ENCODE peak calls at places on chromosome 14, in four cellular contexts. One of them, this sample, is unnamed. For H3K4me1, the result is how much of the 10 kb centered on the place peaks cover.

GRCh38 chr14:98070521-98070920 is 1201.5 kb downstream of the BCL11B start:
- DNase-seq in tibial artery: no peak
- DNase-seq in GM23338: no peak
- DNase-seq in heart right ventricle: no peak
- DNase-seq in this sample: no peak

GRCh38 chr14:72863216-72864006 is 30.5 kb downstream of the DPF3 start:
- DNase-seq in tibial artery: no peak
- DNase-seq in heart right ventricle: no peak
- DNase-seq in GM23338: no peak
- DNase-seq in this sample: no peak

GRCh38 chr14:64296561-64296960 is 2.4 kb upstream of the ESR2 start:
- DNase-seq in tibial artery: no peak
- DNase-seq in GM23338: no peak
- DNase-seq in heart right ventricle: no peak
- DNase-seq in this sample: no peak

GRCh38 chr14:23563473-23564180 is 4.0 kb downstream of the AP1G2 start:
- DNase-seq in heart right ventricle: no peak
- DNase-seq in GM23338: no peak
- DNase-seq in tibial artery: no peak
- DNase-seq in this sample: no peak

GRCh38 chr14:86892167-86892956 is 1100.6 kb downstream of the GALC start:
- DNase-seq in GM23338: no peak
- DNase-seq in tibial artery: no peak
- DNase-seq in heart right ventricle: no peak
- DNase-seq in this sample: no peak

GRCh38 chr14:74085047-74085637 is 386 bp downstream of the LIN52 start:
- DNase-seq in heart right ventricle: no peak
- DNase-seq in GM23338: peak
- DNase-seq in tibial artery: no peak
- DNase-seq in this sample: no peak

GRCh38 chr14:23481992-23482813 is 12.7 kb downstream of the NGDN start:
- DNase-seq in GM23338: peak
- DNase-seq in heart right ventricle: no peak
- DNase-seq in tibial artery: no peak
- DNase-seq in this sample: no peak

GRCh38 chr14:101495827-101496778 is 65.2 kb upstream of the DIO3 start:
- DNase-seq in GM23338: no peak
- DNase-seq in tibial artery: peak
- DNase-seq in heart right ventricle: no peak
- DNase-seq in this sample: peak

GRCh38 chr14:20684662-20685456 is 499 bp downstream of the RNASE4 start:
- DNase-seq in GM23338: peak
- DNase-seq in tibial artery: peak
- DNase-seq in heart right ventricle: peak
- DNase-seq in this sample: no peak

GRCh38 chr14:98138666-98139065 is 1133.3 kb downstream of the BCL11B start:
- DNase-seq in tibial artery: no peak
- DNase-seq in GM23338: peak
- DNase-seq in heart right ventricle: no peak
- DNase-seq in this sample: peak

GRCh38 chr14:101471723-101472517 is 89.4 kb upstream of the DIO3 start:
- DNase-seq in heart right ventricle: no peak
- DNase-seq in GM23338: no peak
- DNase-seq in tibial artery: peak
- DNase-seq in this sample: no peak

GRCh38 chr14:72558721-72559120 is 335.2 kb downstream of the DPF3 start:
- DNase-seq in tibial artery: no peak
- DNase-seq in GM23338: no peak
- DNase-seq in heart right ventricle: no peak
- DNase-seq in this sample: no peak

GRCh38 chr14:80475074-80475473 is 263.8 kb upstream of the DIO2 start:
- DNase-seq in heart right ventricle: no peak
- DNase-seq in GM23338: no peak
- DNase-seq in tibial artery: no peak
- DNase-seq in this sample: no peak

GRCh38 chr14:71692496-71692895 is 239.7 kb upstream of the RGS6 start:
- DNase-seq in tibial artery: no peak
- DNase-seq in heart right ventricle: no peak
- DNase-seq in GM23338: no peak
- DNase-seq in this sample: no peak

GRCh38 chr14:58488550-58488949 is 61.0 kb downstream of the KIAA0586 start:
- DNase-seq in heart right ventricle: no peak
- DNase-seq in GM23338: peak
- DNase-seq in tibial artery: no peak
- DNase-seq in this sample: no peak

GRCh38 chr14:21852061-21852664 is 178.5 kb upstream of the OR4E1 start:
- DNase-seq in heart right ventricle: no peak
- DNase-seq in GM23338: peak
- DNase-seq in tibial artery: no peak
- DNase-seq in this sample: peak

GRCh38 chr14:29144598-29144997 is 378.0 kb downstream of the FOXG1 start:
- DNase-seq in heart right ventricle: no peak
- DNase-seq in tibial artery: no peak
- DNase-seq in GM23338: no peak
- DNase-seq in this sample: no peak

GRCh38 chr14:87690076-87690661 is 302.8 kb downstream of the GALC start:
- DNase-seq in tibial artery: no peak
- DNase-seq in heart right ventricle: no peak
- DNase-seq in GM23338: peak
- DNase-seq in this sample: no peak

GRCh38 chr14:66117600-66117999 is 368.6 kb upstream of the CCDC196 start:
- DNase-seq in heart right ventricle: no peak
- DNase-seq in tibial artery: no peak
- DNase-seq in GM23338: no peak
- DNase-seq in this sample: no peak

GRCh38 chr14:72892103-72892878 is 1.6 kb downstream of the DPF3 start:
- DNase-seq in GM23338: peak
- DNase-seq in tibial artery: no peak
- DNase-seq in heart right ventricle: no peak
- DNase-seq in this sample: peak

GRCh38 chr14:42469637-42470426 is 863.2 kb downstream of the LRFN5 start:
- DNase-seq in heart right ventricle: no peak
- DNase-seq in GM23338: no peak
- DNase-seq in tibial artery: no peak
- DNase-seq in this sample: no peak

GRCh38 chr14:93916476-93916875 is 10.7 kb upstream of the FAM181A start:
- DNase-seq in tibial artery: no peak
- DNase-seq in GM23338: no peak
- DNase-seq in heart right ventricle: no peak
- DNase-seq in this sample: no peak

GRCh38 chr14:68864301-68864810 is 71.5 kb upstream of the ZFP36L1 start:
- DNase-seq in tibial artery: no peak
- DNase-seq in GM23338: no peak
- DNase-seq in heart right ventricle: no peak
- DNase-seq in this sample: no peak

GRCh38 chr14:69695664-69696527 is 71.0 kb upstream of the SRSF5 start:
- DNase-seq in heart right ventricle: no peak
- DNase-seq in GM23338: no peak
- DNase-seq in tibial artery: no peak
- DNase-seq in this sample: no peak

GRCh38 chr14:28785096-28785952 is 18.7 kb downstream of the FOXG1 start:
- DNase-seq in heart right ventricle: no peak
- DNase-seq in GM23338: peak
- DNase-seq in tibial artery: no peak
- DNase-seq in this sample: no peak

GRCh38 chr14:61344437-61345143 is 23.2 kb downstream of the PRKCH start:
- DNase-seq in heart right ventricle: no peak
- DNase-seq in tibial artery: no peak
- DNase-seq in GM23338: no peak
- DNase-seq in this sample: no peak

GRCh38 chr14:61346221-61346620 is 24.8 kb downstream of the PRKCH start:
- DNase-seq in tibial artery: no peak
- DNase-seq in heart right ventricle: no peak
- DNase-seq in GM23338: no peak
- DNase-seq in this sample: no peak

GRCh38 chr14:61343991-61344405 is 22.6 kb downstream of the PRKCH start:
- DNase-seq in GM23338: no peak
- DNase-seq in heart right ventricle: no peak
- DNase-seq in tibial artery: no peak
- DNase-seq in this sample: no peak

GRCh38 chr14:61343471-61343870 is 22.1 kb downstream of the PRKCH start:
- DNase-seq in tibial artery: no peak
- DNase-seq in heart right ventricle: no peak
- DNase-seq in GM23338: no peak
- DNase-seq in this sample: no peak

GRCh38 chr14:61345144-61345482 is 23.7 kb downstream of the PRKCH start:
- DNase-seq in tibial artery: no peak
- DNase-seq in heart right ventricle: no peak
- DNase-seq in GM23338: no peak
- DNase-seq in this sample: no peak
- H3K27ac ChIP-seq in tibial artery: no peak
- H3K27ac ChIP-seq in heart right ventricle: peak
- H3K27ac ChIP-seq in GM23338: no peak
- H3K27ac ChIP-seq in this sample: peak

DNA sequence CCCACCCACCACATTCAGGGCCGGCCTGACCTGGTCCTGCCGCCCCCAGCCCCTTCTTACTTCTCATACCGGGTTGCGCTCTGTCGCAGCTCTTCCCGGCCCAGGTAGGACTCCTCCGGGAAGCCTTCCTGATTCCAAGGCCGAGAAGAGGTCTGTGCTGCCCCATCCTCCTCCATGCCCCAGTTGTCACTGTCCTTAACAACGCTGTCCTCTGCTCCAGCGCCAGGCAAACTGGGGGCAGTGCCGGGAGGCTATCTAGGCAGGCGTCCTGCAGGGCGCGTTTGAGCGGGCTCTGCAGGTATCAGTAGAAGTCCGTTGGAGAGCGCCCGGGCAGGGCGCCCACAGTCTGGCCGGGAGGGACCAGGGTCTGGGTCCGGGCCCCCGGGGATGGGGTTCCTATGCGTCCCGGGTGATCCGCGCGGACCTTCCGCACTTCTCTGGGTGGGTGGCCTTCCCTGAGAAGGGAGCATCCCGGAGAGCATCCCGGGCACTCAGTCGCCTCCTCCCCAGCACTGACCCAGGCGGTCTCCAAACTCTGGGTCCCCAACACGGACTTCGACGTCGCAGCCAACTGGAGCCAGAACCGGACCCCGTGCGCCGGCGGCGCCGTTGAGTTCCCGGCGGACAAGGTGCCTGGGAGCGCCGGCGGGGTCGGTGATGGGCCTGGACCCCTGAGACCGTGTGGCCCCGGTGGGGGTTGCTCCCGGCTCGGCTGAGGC is 897 bp downstream of the AMN start:
- DNase-seq in GM23338: peak
- DNase-seq in tibial artery: no peak
- DNase-seq in heart right ventricle: no peak
- DNase-seq in this sample: no peak
- H3K4me3 ChIP-seq in GM23338: peak
- H3K4me3 ChIP-seq in tibial artery: no peak
- H3K4me3 ChIP-seq in heart right ventricle: peak
- H3K4me3 ChIP-seq in this sample: no peak

DNA sequence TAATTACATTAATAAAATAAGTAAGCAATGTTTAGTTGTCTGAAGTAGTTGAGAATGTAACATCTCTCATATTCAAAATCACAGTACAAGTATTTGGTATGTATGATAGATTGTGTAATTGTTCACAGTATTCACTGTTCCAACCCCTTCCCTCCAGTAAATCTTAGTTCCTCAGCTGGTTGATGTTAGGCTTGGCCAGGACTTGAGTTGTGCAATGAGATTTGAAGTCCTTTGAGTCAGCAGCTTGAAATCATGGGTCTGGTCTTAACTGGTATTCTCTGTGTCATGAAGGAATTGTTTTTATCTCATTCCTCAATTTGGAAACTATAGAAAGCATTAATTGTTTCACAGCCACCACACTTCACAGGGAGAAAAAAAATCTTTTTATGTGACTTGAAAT is 477.1 kb downstream of the FSCB start:
- DNase-seq in tibial artery: no peak
- DNase-seq in GM23338: no peak
- DNase-seq in heart right ventricle: no peak
- DNase-seq in this sample: no peak
- H3K4me1 ChIP-seq in tibial artery: under half
- H3K4me1 ChIP-seq in GM23338: under half
- H3K4me1 ChIP-seq in heart right ventricle: under half
- H3K4me1 ChIP-seq in this sample: under half

DNA sequence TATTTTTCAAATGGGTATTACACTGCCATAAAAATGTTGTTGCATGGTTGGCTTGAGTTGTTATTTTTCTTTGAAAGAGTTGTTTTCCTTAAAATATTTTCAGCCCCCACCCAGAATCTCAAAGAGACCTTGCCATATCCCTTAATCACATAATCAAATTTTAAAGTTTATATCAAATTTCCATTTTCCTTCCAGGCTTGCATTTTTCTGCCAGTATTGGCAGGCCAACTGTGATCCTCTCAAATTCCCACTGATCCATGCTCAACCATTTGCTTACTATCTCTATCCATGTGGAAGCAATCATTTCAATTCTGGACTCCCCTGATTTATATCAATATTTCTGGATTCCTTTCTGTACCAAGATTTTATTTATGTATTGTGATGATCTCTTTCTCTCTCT is 64.1 kb upstream of the PYGL start:
- DNase-seq in GM23338: no peak
- DNase-seq in heart right ventricle: no peak
- DNase-seq in tibial artery: no peak
- DNase-seq in this sample: no peak
- H3K27ac ChIP-seq in GM23338: no peak
- H3K27ac ChIP-seq in heart right ventricle: no peak
- H3K27ac ChIP-seq in tibial artery: no peak
- H3K27ac ChIP-seq in this sample: no peak

GRCh38 chr14:106872619-106873446 is 1346.5 kb downstream of the TMEM121 start:
- DNase-seq in heart right ventricle: peak
- DNase-seq in tibial artery: no peak
- DNase-seq in GM23338: peak
- DNase-seq in this sample: peak
- H3K4me3 ChIP-seq in heart right ventricle: no peak
- H3K4me3 ChIP-seq in tibial artery: no peak
- H3K4me3 ChIP-seq in GM23338: no peak
- H3K4me3 ChIP-seq in this sample: peak

GRCh38 chr14:56094063-56094462 is 24.1 kb upstream of the PELI2 start:
- DNase-seq in heart right ventricle: no peak
- DNase-seq in tibial artery: no peak
- DNase-seq in GM23338: no peak
- DNase-seq in this sample: no peak
- H3K4me1 ChIP-seq in heart right ventricle: under half
- H3K4me1 ChIP-seq in tibial artery: under half
- H3K4me1 ChIP-seq in GM23338: under half
- H3K4me1 ChIP-seq in this sample: under half

DNA sequence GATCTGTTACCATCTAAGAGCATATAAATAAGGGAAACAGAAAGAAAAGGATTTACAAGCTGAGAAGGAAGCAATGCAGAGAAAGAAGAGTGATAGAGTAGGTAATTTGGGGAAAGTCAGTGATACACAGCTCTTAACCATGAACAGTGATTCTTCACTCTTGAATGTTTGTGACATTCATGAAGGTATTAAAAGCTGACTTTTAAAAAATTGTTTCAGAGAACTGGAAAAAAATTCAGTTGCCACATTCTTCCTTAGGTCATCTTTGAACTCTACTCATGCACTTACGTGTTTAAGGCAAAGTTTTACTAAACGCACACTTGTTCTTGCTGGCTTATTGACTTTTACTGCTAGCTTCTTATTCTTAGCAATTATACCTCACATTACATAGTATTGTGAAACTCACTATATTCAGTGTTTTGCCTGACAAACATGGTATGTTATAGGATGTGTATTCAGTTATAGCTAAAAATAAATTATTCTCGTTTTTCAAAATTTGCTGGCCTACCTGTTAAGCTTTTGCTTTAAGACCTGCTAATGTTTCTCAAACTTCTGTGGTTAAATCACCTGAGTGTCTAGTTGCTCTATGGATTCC is 10.9 kb downstream of the HIF1A start:
- DNase-seq in heart right ventricle: no peak
- DNase-seq in GM23338: no peak
- DNase-seq in tibial artery: no peak
- DNase-seq in this sample: no peak
- H3K27ac ChIP-seq in heart right ventricle: peak
- H3K27ac ChIP-seq in GM23338: no peak
- H3K27ac ChIP-seq in tibial artery: no peak
- H3K27ac ChIP-seq in this sample: no peak

This sample was measured in CD8-positive, alpha-beta memory T cell.